ENCODE peak calls at places on chromosomes 3 and 15, in five cellular contexts. H is neural crest cell, F is ovary, G is NCI-H2029, Y is transverse colon. M is an unnamed sample.

GRCh38 chr15:33860749-33861148 is 107.5 kb upstream of the CHRM5 start:
- DNase-seq in H (no peak), F (no peak), G (no peak), Y (no peak), M (peak; percentile 9)

GRCh38 chr3:198113219-198114053 is 153.4 kb downstream of the LMLN start:
- DNase-seq in H (peak; percentile 16), F (no peak), G (no peak), Y (no peak), M (no peak)

GRCh38 chr15:42622328-42622925 is 47.0 kb downstream of the STARD9 start:
- DNase-seq in H (no peak), F (no peak), G (no peak), Y (peak; percentile 13), M (no peak)

GRCh38 chr3:113514265-113514769 is 639 bp downstream of the SPICE1 start:
- DNase-seq in H (no peak), F (no peak), G (no peak), Y (no peak), M (no peak)

GRCh38 chr3:113249601-113250000 is 38.2 kb downstream of the BOC start:
- DNase-seq in H (no peak), F (no peak), G (no peak), Y (no peak), M (no peak)

GRCh38 chr3:17290894-17291293 is 406.1 kb downstream of the PLCL2 start:
- DNase-seq in H (no peak), F (no peak), G (no peak), Y (no peak), M (no peak)

GRCh38 chr15:40825661-40826088 is 2.8 kb downstream of the PPP1R14D start:
- DNase-seq in H (no peak), F (no peak), G (no peak), Y (peak; percentile 80), M (no peak)

GRCh38 chr15:48672206-48672605 is 26.7 kb upstream of the FBN1 start:
- DNase-seq in H (no peak), F (no peak), G (no peak), Y (no peak), M (no peak)

GRCh38 chr3:9793161-9793781 is 389 bp downstream of the ARPC4 start:
- DNase-seq in H (no peak), F (no peak), G (peak; percentile 42), Y (peak; percentile 57), M (no peak)

GRCh38 chr3:11547498-11547897 is 96.2 kb downstream of the VGLL4 start:
- DNase-seq in H (no peak), F (no peak), G (no peak), Y (no peak), M (no peak)

GRCh38 chr15:93779341-93779740 is 452.0 kb upstream of the MCTP2 start:
- DNase-seq in H (no peak), F (no peak), G (no peak), Y (no peak), M (no peak)

GRCh38 chr15:77104155-77104554 is 33.2 kb upstream of the TSPAN3 start:
- DNase-seq in H (no peak), F (no peak), G (no peak), Y (no peak), M (no peak)

GRCh38 chr3:42300013-42300412 is 34.0 kb upstream of the CCK start:
- DNase-seq in H (peak; percentile 43), F (no peak), G (no peak), Y (peak; percentile 13), M (peak; percentile 10)

GRCh38 chr3:94226058-94226457 is 163.2 kb downstream of the NSUN3 start:
- DNase-seq in H (no peak), F (no peak), G (no peak), Y (no peak), M (no peak)

GRCh38 chr3:120506076-120506827 is 55.5 kb upstream of the FSTL1 start:
- DNase-seq in H (no peak), F (no peak), G (peak; percentile 13), Y (no peak), M (no peak)

GRCh38 chr3:38019658-38020341 is 9.6 kb downstream of the PLCD1 start:
- DNase-seq in H (no peak), F (peak; percentile 56), G (peak; percentile 58), Y (peak; percentile 27), M (no peak)

GRCh38 chr15:26472661-26473060 is 300.2 kb downstream of the GABRB3 start:
- DNase-seq in H (no peak), F (no peak), G (no peak), Y (no peak), M (no peak)

GRCh38 chr3:140899363-140899762 is 42.3 kb upstream of the SLC25A36 start:
- DNase-seq in H (no peak), F (no peak), G (no peak), Y (no peak), M (no peak)

GRCh38 chr3:72145506-72146380 is 360.8 kb upstream of the PROK2 start:
- DNase-seq in H (no peak), F (no peak), G (no peak), Y (no peak), M (no peak)

GRCh38 chr3:120093923-120094775 is at the start of gene GSK3B:
- DNase-seq in H (peak; percentile 98), F (peak; percentile 100), G (peak; percentile 79), Y (peak; percentile 78), M (peak; percentile 99)

GRCh38 chr15:31358957-31359721 is 32.5 kb downstream of the KLF13 start:
- DNase-seq in H (no peak), F (no peak), G (peak; percentile 54), Y (no peak), M (no peak)

GRCh38 chr3:188294113-188294512 is 140.2 kb downstream of the LPP start:
- DNase-seq in H (no peak), F (no peak), G (no peak), Y (no peak), M (no peak)

GRCh38 chr15:99109555-99110021 is 4.7 kb downstream of the SYNM start:
- DNase-seq in H (no peak), F (no peak), G (no peak), Y (no peak), M (no peak)

GRCh38 chr3:53516339-53516738 is 21.9 kb downstream of the CACNA1D start:
- DNase-seq in H (no peak), F (no peak), G (no peak), Y (no peak), M (no peak)

GRCh38 chr3:97917813-97918536 is 54.3 kb downstream of the RIOX2 start:
- DNase-seq in H (no peak), F (no peak), G (no peak), Y (no peak), M (no peak)

GRCh38 chr15:69060041-69060481 is 45.6 kb downstream of the NOX5 start:
- DNase-seq in H (no peak), F (peak; percentile 50), G (no peak), Y (peak; percentile 63), M (no peak)

GRCh38 chr15:75349851-75350588 is 3.2 kb downstream of the NEIL1 start:
- DNase-seq in H (no peak), F (peak; percentile 31), G (no peak), Y (peak; percentile 66), M (no peak)

GRCh38 chr3:144415492-144415891 is 443.9 kb downstream of the DIPK2A start:
- DNase-seq in H (no peak), F (no peak), G (no peak), Y (no peak), M (no peak)

GRCh38 chr3:27166888-27167287 is 202.3 kb downstream of the NEK10 start:
- DNase-seq in H (no peak), F (no peak), G (no peak), Y (no peak), M (peak; percentile 66)

GRCh38 chr3:44478606-44479094 is 1.2 kb upstream of the ZNF445 start:
- DNase-seq in H (no peak), F (no peak), G (no peak), Y (no peak), M (no peak)

GRCh38 chr3:10702961-10703740 is 112.9 kb upstream of the SLC6A11 start:
- DNase-seq in H (peak; percentile 68), F (no peak), G (no peak), Y (no peak), M (no peak)

GRCh38 chr3:186722457-186722856 is 5.3 kb downstream of the KNG1 start:
- DNase-seq in H (no peak), F (no peak), G (no peak), Y (no peak), M (no peak)

GRCh38 chr3:105878061-105878460 is 9.2 kb upstream of the CBLB start:
- DNase-seq in H (no peak), F (no peak), G (no peak), Y (no peak), M (no peak)

GRCh38 chr3:149713730-149714654 is 38.3 kb downstream of the COMMD2 start:
- DNase-seq in H (no peak), F (no peak), G (no peak), Y (no peak), M (no peak)

GRCh38 chr15:77739591-77740378 is 107.1 kb upstream of the LINGO1 start:
- DNase-seq in H (no peak), F (no peak), G (peak; percentile 20), Y (no peak), M (no peak)

GRCh38 chr15:73010154-73011152 is 41.8 kb upstream of the NEO1 start:
- DNase-seq in H (no peak), F (no peak), G (no peak), Y (no peak), M (no peak)

GRCh38 chr15:48433226-48433886 is 102.1 kb downstream of the DUT start:
- DNase-seq in H (no peak), F (no peak), G (no peak), Y (no peak), M (no peak)

GRCh38 chr3:97950360-97950759 is 21.9 kb downstream of the RIOX2 start:
- DNase-seq in H (no peak), F (no peak), G (no peak), Y (no peak), M (no peak)

GRCh38 chr3:67647390-67647878 is 7.0 kb downstream of the SUCLG2 start:
- DNase-seq in H (no peak), F (no peak), G (no peak), Y (peak; percentile 46), M (peak; percentile 74)

M was measured in HFF-Myc.